ENCODE peak calls at places on chromosomes 3 and 15, in nine cellular contexts. One of them, this sample, is unnamed.

GRCh38 chr15:71357357-71357756 is 242.1 kb downstream of the THSD4 start:
- DNase-seq in AG09309: no peak
- DNase-seq in CD8-positive, alpha-beta T cell: no peak
- DNase-seq in stomach: no peak
- DNase-seq in foreskin fibroblast: peak; percentile 15
- DNase-seq in heart left ventricle: peak; percentile 59
- DNase-seq in cardiac muscle cell: peak; percentile 24
- DNase-seq in adrenal gland: no peak
- DNase-seq in suprapubic skin: no peak
- DNase-seq in this sample: peak; percentile 45

GRCh38 chr15:76236350-76236749 is 74.9 kb downstream of the ETFA start:
- DNase-seq in cardiac muscle cell: no peak
- DNase-seq in CD8-positive, alpha-beta T cell: no peak
- DNase-seq in suprapubic skin: no peak
- DNase-seq in adrenal gland: no peak
- DNase-seq in AG09309: no peak
- DNase-seq in foreskin fibroblast: no peak
- DNase-seq in heart left ventricle: no peak
- DNase-seq in stomach: no peak
- DNase-seq in this sample: no peak

GRCh38 chr3:197001972-197002700 is 27.5 kb downstream of the MELTF start:
- DNase-seq in stomach: no peak
- DNase-seq in suprapubic skin: no peak
- DNase-seq in heart left ventricle: peak; percentile 48
- DNase-seq in AG09309: no peak
- DNase-seq in foreskin fibroblast: peak; percentile 53
- DNase-seq in adrenal gland: no peak
- DNase-seq in CD8-positive, alpha-beta T cell: no peak
- DNase-seq in cardiac muscle cell: peak; percentile 48
- DNase-seq in this sample: peak; percentile 38

GRCh38 chr3:17672506-17672905 is 69.9 kb downstream of the TBC1D5 start:
- DNase-seq in suprapubic skin: no peak
- DNase-seq in foreskin fibroblast: peak; percentile 19
- DNase-seq in CD8-positive, alpha-beta T cell: no peak
- DNase-seq in cardiac muscle cell: peak; percentile 9
- DNase-seq in adrenal gland: no peak
- DNase-seq in heart left ventricle: no peak
- DNase-seq in AG09309: no peak
- DNase-seq in stomach: no peak
- DNase-seq in this sample: peak; percentile 4

GRCh38 chr15:80059786-80060489 is 462 bp downstream of the ZFAND6 start:
- DNase-seq in adrenal gland: peak; percentile 66
- DNase-seq in AG09309: no peak
- DNase-seq in CD8-positive, alpha-beta T cell: no peak
- DNase-seq in foreskin fibroblast: peak; percentile 49
- DNase-seq in suprapubic skin: peak; percentile 83
- DNase-seq in cardiac muscle cell: peak; percentile 30
- DNase-seq in stomach: peak; percentile 45
- DNase-seq in heart left ventricle: peak; percentile 80
- DNase-seq in this sample: peak; percentile 74

GRCh38 chr15:99123706-99124451 is 19.0 kb downstream of the SYNM start:
- DNase-seq in suprapubic skin: peak; percentile 93
- DNase-seq in adrenal gland: peak; percentile 95
- DNase-seq in AG09309: peak; percentile 93
- DNase-seq in stomach: peak; percentile 78
- DNase-seq in heart left ventricle: peak; percentile 91
- DNase-seq in foreskin fibroblast: peak; percentile 99
- DNase-seq in cardiac muscle cell: peak; percentile 93
- DNase-seq in CD8-positive, alpha-beta T cell: no peak
- DNase-seq in this sample: peak; percentile 93

GRCh38 chr3:16090013-16090412 is 84.5 kb upstream of the GALNT15 start:
- DNase-seq in heart left ventricle: no peak
- DNase-seq in stomach: no peak
- DNase-seq in adrenal gland: no peak
- DNase-seq in AG09309: peak; percentile 89
- DNase-seq in CD8-positive, alpha-beta T cell: no peak
- DNase-seq in foreskin fibroblast: peak; percentile 98
- DNase-seq in suprapubic skin: no peak
- DNase-seq in cardiac muscle cell: peak; percentile 95
- DNase-seq in this sample: no peak

GRCh38 chr3:128067481-128067880 is 15.2 kb downstream of the SEC61A1 start:
- DNase-seq in stomach: no peak
- DNase-seq in CD8-positive, alpha-beta T cell: no peak
- DNase-seq in suprapubic skin: no peak
- DNase-seq in foreskin fibroblast: peak; percentile 61
- DNase-seq in AG09309: no peak
- DNase-seq in cardiac muscle cell: no peak
- DNase-seq in adrenal gland: no peak
- DNase-seq in heart left ventricle: no peak
- DNase-seq in this sample: no peak

GRCh38 chr15:79090487-79091203 is at the start of gene RASGRF1:
- DNase-seq in adrenal gland: no peak
- DNase-seq in heart left ventricle: no peak
- DNase-seq in CD8-positive, alpha-beta T cell: no peak
- DNase-seq in cardiac muscle cell: peak; percentile 6
- DNase-seq in stomach: no peak
- DNase-seq in suprapubic skin: peak; percentile 58
- DNase-seq in foreskin fibroblast: peak; percentile 29
- DNase-seq in AG09309: no peak
- DNase-seq in this sample: peak; percentile 45

GRCh38 chr15:52105856-52106255 is 6.7 kb downstream of the BCL2L10 start:
- DNase-seq in heart left ventricle: no peak
- DNase-seq in stomach: no peak
- DNase-seq in foreskin fibroblast: no peak
- DNase-seq in cardiac muscle cell: no peak
- DNase-seq in adrenal gland: no peak
- DNase-seq in AG09309: no peak
- DNase-seq in suprapubic skin: no peak
- DNase-seq in CD8-positive, alpha-beta T cell: no peak
- DNase-seq in this sample: no peak

GRCh38 chr3:131716007-131716406 is 213.2 kb upstream of the MRPL3 start:
- DNase-seq in foreskin fibroblast: peak; percentile 43
- DNase-seq in CD8-positive, alpha-beta T cell: no peak
- DNase-seq in cardiac muscle cell: no peak
- DNase-seq in stomach: no peak
- DNase-seq in AG09309: no peak
- DNase-seq in heart left ventricle: no peak
- DNase-seq in adrenal gland: no peak
- DNase-seq in suprapubic skin: no peak
- DNase-seq in this sample: peak; percentile 44

GRCh38 chr3:58404396-58404795 is 29.2 kb downstream of the PDHB start:
- DNase-seq in AG09309: no peak
- DNase-seq in suprapubic skin: no peak
- DNase-seq in foreskin fibroblast: peak; percentile 83
- DNase-seq in stomach: no peak
- DNase-seq in heart left ventricle: no peak
- DNase-seq in CD8-positive, alpha-beta T cell: no peak
- DNase-seq in cardiac muscle cell: peak; percentile 57
- DNase-seq in adrenal gland: no peak
- DNase-seq in this sample: no peak

GRCh38 chr3:116444819-116445290 is 432 bp downstream of the LSAMP start:
- DNase-seq in CD8-positive, alpha-beta T cell: no peak
- DNase-seq in heart left ventricle: no peak
- DNase-seq in AG09309: no peak
- DNase-seq in suprapubic skin: no peak
- DNase-seq in cardiac muscle cell: peak; percentile 20
- DNase-seq in foreskin fibroblast: peak; percentile 54
- DNase-seq in stomach: no peak
- DNase-seq in adrenal gland: no peak
- DNase-seq in this sample: peak; percentile 5

GRCh38 chr3:52218953-52219650 is 6.3 kb downstream of the TLR9 start:
- DNase-seq in CD8-positive, alpha-beta T cell: peak; percentile 49
- DNase-seq in heart left ventricle: no peak
- DNase-seq in AG09309: no peak
- DNase-seq in adrenal gland: no peak
- DNase-seq in cardiac muscle cell: no peak
- DNase-seq in stomach: peak; percentile 71
- DNase-seq in foreskin fibroblast: no peak
- DNase-seq in suprapubic skin: no peak
- DNase-seq in this sample: no peak

GRCh38 chr3:126022741-126023359 is 53.9 kb downstream of the ROPN1B start:
- DNase-seq in heart left ventricle: no peak
- DNase-seq in CD8-positive, alpha-beta T cell: no peak
- DNase-seq in foreskin fibroblast: no peak
- DNase-seq in AG09309: no peak
- DNase-seq in adrenal gland: no peak
- DNase-seq in suprapubic skin: no peak
- DNase-seq in cardiac muscle cell: no peak
- DNase-seq in stomach: no peak
- DNase-seq in this sample: no peak

GRCh38 chr3:21435871-21436270 is 315.1 kb downstream of the ZNF385D start:
- DNase-seq in foreskin fibroblast: peak; percentile 97
- DNase-seq in AG09309: peak; percentile 86
- DNase-seq in cardiac muscle cell: peak; percentile 97
- DNase-seq in stomach: no peak
- DNase-seq in adrenal gland: no peak
- DNase-seq in heart left ventricle: no peak
- DNase-seq in suprapubic skin: no peak
- DNase-seq in CD8-positive, alpha-beta T cell: no peak
- DNase-seq in this sample: no peak

DNA sequence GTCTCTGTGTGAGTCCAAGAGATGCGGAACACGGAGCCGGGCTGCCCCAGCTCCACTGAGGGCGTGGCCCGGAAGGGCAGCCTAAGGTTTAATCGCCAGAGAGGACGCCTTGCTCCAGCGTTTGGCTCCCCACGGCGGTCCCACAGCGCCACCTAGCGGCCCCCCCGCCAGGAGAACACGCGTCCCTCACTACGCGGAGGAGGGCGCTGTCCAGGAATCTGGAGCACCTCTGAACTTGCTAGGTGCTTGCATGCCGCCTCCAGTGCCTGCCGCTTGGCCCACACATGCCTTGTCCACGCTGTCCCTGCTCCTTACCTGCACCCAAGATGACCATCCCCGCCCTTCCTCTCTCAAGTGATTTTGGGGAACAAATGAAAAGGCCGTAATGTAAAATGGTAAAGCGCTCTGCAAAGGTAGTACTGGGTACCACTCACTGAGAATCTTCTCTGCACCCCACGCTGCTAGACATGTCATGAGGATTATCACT is 14.4 kb upstream of the MRPS22 start:
- DNase-seq in suprapubic skin: peak; percentile 91
- DNase-seq in adrenal gland: peak; percentile 94
- DNase-seq in cardiac muscle cell: peak; percentile 88
- DNase-seq in heart left ventricle: peak; percentile 84
- DNase-seq in CD8-positive, alpha-beta T cell: peak; percentile 92
- DNase-seq in foreskin fibroblast: peak; percentile 94
- DNase-seq in AG09309: no peak
- DNase-seq in stomach: peak; percentile 90
- DNase-seq in this sample: peak; percentile 85
- H3K4me3 ChIP-seq in suprapubic skin: no peak overlapping the region
- H3K4me3 ChIP-seq in adrenal gland: no peak overlapping the region
- H3K4me3 ChIP-seq in cardiac muscle cell: no peak overlapping the region
- H3K4me3 ChIP-seq in heart left ventricle: peak overlapping the region; percentile 31
- H3K4me3 ChIP-seq in CD8-positive, alpha-beta T cell: peak overlapping the region; percentile 21
- H3K4me3 ChIP-seq in foreskin fibroblast: no peak overlapping the region
- H3K4me3 ChIP-seq in AG09309: no peak overlapping the region
- H3K4me3 ChIP-seq in stomach: no peak overlapping the region
- H3K4me3 ChIP-seq in this sample: no peak overlapping the region

DNA sequence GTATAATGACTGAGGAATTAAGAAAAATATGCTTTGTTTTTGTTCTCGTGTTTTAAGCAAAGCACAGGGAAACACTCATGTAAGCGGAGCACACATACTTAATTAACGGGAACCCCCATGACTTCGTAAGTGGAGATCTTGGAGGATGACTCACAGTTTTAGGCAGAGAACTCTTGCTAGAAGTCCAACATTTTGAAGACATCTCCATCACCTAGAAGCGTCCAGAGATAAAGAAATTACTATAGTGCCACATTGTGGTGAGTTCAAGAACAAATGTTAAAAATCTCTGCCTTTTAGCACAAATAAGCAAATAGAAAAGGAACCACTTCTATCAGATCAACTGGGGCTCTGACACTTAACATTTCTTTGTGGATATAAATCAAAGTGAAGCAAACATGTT is 194.1 kb upstream of the ARHGEF26 start:
- DNase-seq in AG09309: peak; percentile 67
- DNase-seq in CD8-positive, alpha-beta T cell: no peak
- DNase-seq in adrenal gland: no peak
- DNase-seq in heart left ventricle: no peak
- DNase-seq in stomach: no peak
- DNase-seq in suprapubic skin: no peak
- DNase-seq in foreskin fibroblast: peak; percentile 84
- DNase-seq in cardiac muscle cell: peak; percentile 83
- DNase-seq in this sample: peak; percentile 86
- TF ChIP-seq CTCF in AG09309: no peak
- TF ChIP-seq CTCF in CD8-positive, alpha-beta T cell: no peak
- TF ChIP-seq CTCF in adrenal gland: no peak
- TF ChIP-seq CTCF in heart left ventricle: no peak
- TF ChIP-seq CTCF in stomach: no peak
- TF ChIP-seq CTCF in suprapubic skin: no peak
- TF ChIP-seq CTCF in foreskin fibroblast: peak; percentile 12
- TF ChIP-seq CTCF in cardiac muscle cell: peak; percentile 33
- TF ChIP-seq CTCF in this sample: peak; percentile 55

GRCh38 chr3:185215873-185216586 is 37.8 kb downstream of the EHHADH start:
- DNase-seq in stomach: no peak
- DNase-seq in cardiac muscle cell: peak; percentile 31
- DNase-seq in AG09309: no peak
- DNase-seq in CD8-positive, alpha-beta T cell: no peak
- DNase-seq in heart left ventricle: no peak
- DNase-seq in suprapubic skin: no peak
- DNase-seq in adrenal gland: no peak
- DNase-seq in foreskin fibroblast: peak; percentile 45
- DNase-seq in this sample: peak; percentile 27

GRCh38 chr3:185210621-185211157 is 43.2 kb downstream of the EHHADH start:
- DNase-seq in cardiac muscle cell: no peak
- DNase-seq in AG09309: no peak
- DNase-seq in foreskin fibroblast: no peak
- DNase-seq in heart left ventricle: no peak
- DNase-seq in suprapubic skin: no peak
- DNase-seq in adrenal gland: no peak
- DNase-seq in stomach: no peak
- DNase-seq in CD8-positive, alpha-beta T cell: no peak
- DNase-seq in this sample: peak; percentile 62

GRCh38 chr3:185221203-185221602 is 32.6 kb downstream of the EHHADH start:
- DNase-seq in stomach: no peak
- DNase-seq in foreskin fibroblast: no peak
- DNase-seq in AG09309: no peak
- DNase-seq in suprapubic skin: no peak
- DNase-seq in heart left ventricle: no peak
- DNase-seq in adrenal gland: no peak
- DNase-seq in CD8-positive, alpha-beta T cell: no peak
- DNase-seq in cardiac muscle cell: no peak
- DNase-seq in this sample: no peak

GRCh38 chr3:185216587-185216918 is 37.3 kb downstream of the EHHADH start:
- DNase-seq in foreskin fibroblast: peak; percentile 11
- DNase-seq in CD8-positive, alpha-beta T cell: no peak
- DNase-seq in adrenal gland: peak; percentile 46
- DNase-seq in heart left ventricle: peak; percentile 32
- DNase-seq in stomach: no peak
- DNase-seq in suprapubic skin: no peak
- DNase-seq in cardiac muscle cell: peak; percentile 23
- DNase-seq in AG09309: no peak
- DNase-seq in this sample: no peak
- H3K4me3 ChIP-seq in foreskin fibroblast: no peak overlapping the region
- H3K4me3 ChIP-seq in CD8-positive, alpha-beta T cell: no peak overlapping the region
- H3K4me3 ChIP-seq in adrenal gland: no peak overlapping the region
- H3K4me3 ChIP-seq in heart left ventricle: peak overlapping the region; percentile 43
- H3K4me3 ChIP-seq in stomach: peak overlapping the region; percentile 42
- H3K4me3 ChIP-seq in suprapubic skin: no peak overlapping the region
- H3K4me3 ChIP-seq in cardiac muscle cell: no peak overlapping the region
- H3K4me3 ChIP-seq in AG09309: no peak overlapping the region
- H3K4me3 ChIP-seq in this sample: no peak overlapping the region

GRCh38 chr15:24729760-24730159 is 54.2 kb downstream of the NPAP1 start:
- DNase-seq in suprapubic skin: no peak
- DNase-seq in adrenal gland: no peak
- DNase-seq in AG09309: no peak
- DNase-seq in CD8-positive, alpha-beta T cell: no peak
- DNase-seq in heart left ventricle: no peak
- DNase-seq in stomach: no peak
- DNase-seq in foreskin fibroblast: no peak
- DNase-seq in cardiac muscle cell: no peak
- DNase-seq in this sample: no peak
- TF ChIP-seq CTCF in suprapubic skin: no peak
- TF ChIP-seq CTCF in adrenal gland: no peak
- TF ChIP-seq CTCF in AG09309: no peak
- TF ChIP-seq CTCF in CD8-positive, alpha-beta T cell: no peak
- TF ChIP-seq CTCF in heart left ventricle: no peak
- TF ChIP-seq CTCF in stomach: no peak
- TF ChIP-seq CTCF in foreskin fibroblast: no peak
- TF ChIP-seq CTCF in cardiac muscle cell: no peak
- TF ChIP-seq CTCF in this sample: no peak

This sample was measured in A673.